ENCODE peak calls at places on chromosomes 4 and X, in seven cellular contexts. Z, S, W, G, A, K and J are unnamed samples.

GRCh38 chr4:153643406-153644016 is 40.6 kb upstream of the TLR2 start:
- DNase-seq in Z (peak; percentile 76), W (no peak), K (no peak), S (no peak), G (no peak), A (no peak), J (no peak)

GRCh38 chr4:98828801-98829200 is 100.1 kb downstream of the EIF4E start:
- DNase-seq in W (no peak), G (no peak), A (no peak), S (no peak), Z (no peak), K (peak; percentile 34), J (no peak)

GRCh38 chrX:140715787-140716186 is 6.2 kb downstream of the LINC00632 start:
- DNase-seq in Z (no peak), K (no peak), A (no peak), G (no peak), S (no peak), W (no peak), J (no peak)

GRCh38 chrX:110286126-110286525 is 31.8 kb downstream of the AMMECR1 start:
- DNase-seq in Z (no peak), K (no peak), A (no peak), W (no peak), G (no peak), S (no peak), J (no peak)

GRCh38 chr4:19566041-19566440 is 685.7 kb upstream of the SLIT2 start:
- DNase-seq in S (no peak), K (no peak), G (no peak), A (no peak), W (no peak), Z (no peak), J (no peak)

GRCh38 chr4:93749351-93749761 is 79.2 kb upstream of the ATOH1 start:
- DNase-seq in K (no peak), A (no peak), S (no peak), Z (peak; percentile 44), W (no peak), G (no peak), J (no peak)

GRCh38 chr4:98625399-98625798 is 33.0 kb downstream of the TSPAN5 start:
- DNase-seq in W (no peak), G (no peak), S (no peak), K (no peak), A (no peak), Z (no peak), J (no peak)

GRCh38 chr4:12545845-12546244 is 938.3 kb downstream of the RAB28 start:
- DNase-seq in S (no peak), Z (no peak), W (no peak), K (no peak), A (no peak), G (no peak), J (no peak)

GRCh38 chr4:24840362-24840761 is 45.0 kb downstream of the SOD3 start:
- DNase-seq in W (no peak), A (no peak), Z (no peak), K (no peak), S (peak; percentile 15), G (no peak), J (no peak)

GRCh38 chrX:152821145-152821765 is 9.3 kb downstream of the CETN2 start:
- DNase-seq in Z (no peak), G (no peak), W (peak; percentile 39), A (no peak), K (peak; percentile 50), S (peak; percentile 63), J (peak; percentile 70)

GRCh38 chr4:88937081-88937480 is 119.9 kb downstream of the FAM13A start:
- DNase-seq in W (no peak), K (no peak), A (no peak), S (no peak), G (no peak), Z (no peak), J (no peak)

GRCh38 chr4:53185853-53186590 is 179.8 kb downstream of the SCFD2 start:
- DNase-seq in W (no peak), Z (no peak), S (no peak), A (no peak), G (no peak), K (no peak), J (no peak)

GRCh38 chr4:124833831-124834505 is 121.4 kb upstream of the ANKRD50 start:
- DNase-seq in W (no peak), K (no peak), G (no peak), S (no peak), A (no peak), Z (no peak), J (no peak)

GRCh38 chrX:103791826-103792458 is 15.3 kb downstream of the PLP1 start:
- DNase-seq in Z (no peak), G (no peak), W (no peak), A (no peak), S (no peak), K (no peak), J (no peak)

GRCh38 chr4:36399762-36400353 is 118.4 kb downstream of the DTHD1 start:
- DNase-seq in W (peak; percentile 26), S (peak; percentile 38), A (no peak), G (no peak), K (no peak), Z (no peak), J (no peak)
- TF ChIP-seq CTCF in W (peak; percentile 75), S (peak; percentile 76), A (peak; percentile 65), G (peak; percentile 19), K (peak; percentile 79), Z (peak; percentile 67), J (peak; percentile 61)

DNA sequence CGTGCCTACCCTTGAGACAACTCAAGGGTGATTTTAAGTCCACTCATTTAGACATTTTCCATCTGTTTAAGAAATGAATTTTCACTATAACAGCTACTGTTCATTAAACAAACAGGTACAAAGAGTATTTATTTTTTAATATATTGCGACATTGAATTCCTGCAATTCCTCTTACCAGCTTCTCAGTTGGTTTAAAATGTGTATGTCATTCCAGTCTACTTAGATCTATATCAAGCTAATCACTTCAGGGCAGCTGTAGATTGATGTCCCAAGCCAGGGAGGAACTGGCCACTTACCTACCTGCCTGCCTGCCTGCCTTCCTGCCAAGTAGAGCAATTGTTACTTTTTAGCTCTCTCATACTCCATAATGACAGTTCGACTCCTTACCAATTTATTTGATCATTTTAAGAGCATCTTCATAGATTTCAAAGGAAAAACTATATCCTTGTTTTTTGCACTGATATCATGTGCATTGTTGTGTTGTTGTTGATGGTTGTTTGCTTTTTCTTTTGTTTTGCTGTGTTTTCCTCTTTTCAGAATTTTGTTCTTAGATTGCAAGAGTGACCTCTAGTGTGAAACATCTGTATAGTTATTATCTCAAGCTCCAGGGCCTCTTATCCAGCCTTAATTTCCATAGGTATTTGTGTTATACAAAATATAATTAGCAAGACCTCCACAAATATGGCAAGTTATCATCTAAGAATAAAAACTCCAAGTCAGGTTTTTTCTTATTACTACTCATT is 120.9 kb upstream of the NRK start:
- DNase-seq in K (no peak), W (no peak), S (no peak), A (no peak), G (no peak), Z (no peak), J (no peak)
- TF ChIP-seq CTCF in K (peak; percentile 59), W (peak; percentile 50), S (no peak), A (no peak), G (peak; percentile 37), Z (no peak), J (no peak)

GRCh38 chr4:151928112-151928511 is 167.3 kb upstream of the GATB start:
- DNase-seq in G (no peak), Z (no peak), W (no peak), K (no peak), A (no peak), S (no peak), J (no peak)

GRCh38 chr4:151922306-151922705 is 161.5 kb upstream of the GATB start:
- DNase-seq in S (no peak), K (no peak), A (no peak), W (no peak), Z (no peak), G (no peak), J (no peak)

GRCh38 chr4:151921811-151922210 is 161.0 kb upstream of the GATB start:
- DNase-seq in S (no peak), K (no peak), G (no peak), W (no peak), A (no peak), Z (no peak), J (no peak)

GRCh38 chr4:151921371-151921770 is 160.6 kb upstream of the GATB start:
- DNase-seq in K (no peak), G (no peak), S (no peak), W (no peak), A (no peak), Z (no peak), J (no peak)

GRCh38 chr4:151922811-151923210 is 162.0 kb upstream of the GATB start:
- DNase-seq in A (no peak), G (no peak), W (no peak), Z (no peak), K (no peak), S (no peak), J (no peak)
- TF ChIP-seq CTCF in A (no peak), G (no peak), W (no peak), Z (no peak), K (peak; percentile 15), S (no peak), J (no peak)

GRCh38 chrX:24371391-24371972 is 11.0 kb downstream of the SUPT20HL1 start:
- DNase-seq in K (peak; percentile 89), S (peak; percentile 80), G (no peak), A (no peak), Z (peak; percentile 76), W (peak; percentile 76), J (peak; percentile 61)
- TF ChIP-seq CTCF in K (peak; percentile 92), S (peak; percentile 57), G (peak; percentile 56), A (peak; percentile 56), Z (peak; percentile 77), W (peak; percentile 82), J (peak; percentile 61)

GRCh38 chrX:17559728-17560379 is 177.4 kb upstream of the SCML1 start:
- DNase-seq in A (no peak), Z (no peak), W (no peak), S (peak; percentile 34), K (no peak), G (no peak), J (no peak)
- TF ChIP-seq CTCF in A (no peak), Z (no peak), W (no peak), S (no peak), K (no peak), G (no peak), J (no peak)

DNA sequence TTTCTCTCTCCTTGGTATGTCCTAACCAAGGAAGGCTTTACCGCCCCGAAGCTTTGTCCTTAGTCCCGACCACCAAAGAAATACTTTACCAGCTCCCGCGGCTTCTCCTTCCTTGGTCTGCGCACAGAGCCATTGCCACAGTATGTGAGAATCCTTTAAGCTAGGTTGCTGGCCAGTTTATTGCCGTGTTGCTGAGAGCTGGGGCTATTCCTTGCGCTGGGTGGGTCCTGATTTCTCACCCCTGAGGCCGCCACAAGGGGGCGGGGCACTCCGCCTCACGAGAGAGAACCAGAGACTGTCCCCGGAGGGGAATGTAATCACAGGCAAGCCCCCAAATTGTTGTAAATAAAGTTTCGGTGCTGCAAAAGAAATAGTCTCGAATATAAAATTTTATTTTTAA is 331.0 kb upstream of the PCDH10 start:
- DNase-seq in A (no peak), W (peak; percentile 32), G (no peak), S (no peak), K (peak; percentile 87), Z (no peak), J (peak; percentile 18)
- TF ChIP-seq CTCF in A (no peak), W (peak; percentile 59), G (no peak), S (no peak), K (peak; percentile 83), Z (no peak), J (no peak)